ENCODE peak calls at places on chromosome 16, in five cellular contexts. O is right cardiac atrium, A is NCI-H524, S is HT1080, N is T-helper 2 cell. G is an unnamed sample.

GRCh38 chr16:86496262-86496928 is 13.9 kb upstream of the FOXF1 start:
- DNase-seq in O (no peak), A (no peak), S (no peak), N (no peak), G (no peak)

GRCh38 chr16:56576585-56577299 is 11.9 kb downstream of the MT4 start:
- DNase-seq in O (peak; percentile 83), A (peak; percentile 35), S (peak; percentile 67), N (peak; percentile 79), G (peak; percentile 89)

GRCh38 chr16:4947722-4948503 is 10.2 kb upstream of the SEC14L5 start:
- DNase-seq in O (no peak), A (no peak), S (no peak), N (no peak), G (no peak)

GRCh38 chr16:54285414-54286066 is 1.0 kb downstream of the IRX3 start:
- DNase-seq in O (peak; percentile 79), A (no peak), S (peak; percentile 47), N (no peak), G (no peak)

GRCh38 chr16:80915079-80915450 is 91.6 kb downstream of the CMC2 start:
- DNase-seq in O (no peak), A (no peak), S (no peak), N (no peak), G (no peak)

GRCh38 chr16:27452569-27453475 is 50.8 kb downstream of the IL21R start:
- DNase-seq in O (peak; percentile 35), A (peak; percentile 19), S (no peak), N (no peak), G (no peak)

GRCh38 chr16:88451586-88452484 is 1.2 kb upstream of the ZFPM1 start:
- DNase-seq in O (no peak), A (no peak), S (peak; percentile 32), N (no peak), G (no peak)

GRCh38 chr16:69116911-69117310 is 11.5 kb downstream of the HAS3 start:
- DNase-seq in O (no peak), A (no peak), S (no peak), N (no peak), G (no peak)

GRCh38 chr16:48408688-48409087 is 23.5 kb upstream of the SIAH1 start:
- DNase-seq in O (peak; percentile 72), A (no peak), S (peak; percentile 62), N (no peak), G (peak; percentile 47)

GRCh38 chr16:7853197-7853596 is 520.6 kb downstream of the RBFOX1 start:
- DNase-seq in O (no peak), A (no peak), S (no peak), N (no peak), G (no peak)

GRCh38 chr16:17529982-17530760 is 59.4 kb upstream of the XYLT1 start:
- DNase-seq in O (no peak), A (no peak), S (no peak), N (peak; percentile 20), G (no peak)

GRCh38 chr16:67862623-67863583 is 9.9 kb upstream of the EDC4 start:
- DNase-seq in O (peak; percentile 90), A (no peak), S (no peak), N (no peak), G (peak; percentile 44)

GRCh38 chr16:50535506-50536257 is 12.5 kb upstream of the NKD1 start:
- DNase-seq in O (no peak), A (no peak), S (no peak), N (no peak), G (no peak)

GRCh38 chr16:4676826-4677225 is 16.5 kb upstream of the NUDT16L1 start:
- DNase-seq in O (peak; percentile 83), A (no peak), S (no peak), N (no peak), G (no peak)

GRCh38 chr16:78695371-78695770 is 595.9 kb downstream of the WWOX start:
- DNase-seq in O (no peak), A (no peak), S (no peak), N (no peak), G (peak; percentile 51)

GRCh38 chr16:68732068-68732680 is 4.9 kb upstream of the CDH1 start:
- DNase-seq in O (no peak), A (no peak), S (no peak), N (no peak), G (peak; percentile 92)

GRCh38 chr16:1771072-1771863 is at the start of gene NME3:
- DNase-seq in O (peak; percentile 94), A (no peak), S (no peak), N (peak; percentile 60), G (peak; percentile 74)

GRCh38 chr16:4048481-4048880 is 67.8 kb downstream of the ADCY9 start:
- DNase-seq in O (no peak), A (no peak), S (no peak), N (no peak), G (no peak)

GRCh38 chr16:85982563-85982939 is 83.6 kb downstream of the IRF8 start:
- DNase-seq in O (peak; percentile 79), A (no peak), S (no peak), N (no peak), G (peak; percentile 66)

GRCh38 chr16:79599256-79599836 is 1.2 kb downstream of the MAF start:
- DNase-seq in O (peak; percentile 70), A (no peak), S (no peak), N (no peak), G (peak; percentile 22)

GRCh38 chr16:2490190-2491105 is 15.5 kb downstream of the TBC1D24 start:
- DNase-seq in O (no peak), A (peak; percentile 47), S (no peak), N (no peak), G (no peak)

G was measured in body of pancreas.